ENCODE peak calls at places on chromosomes 13 and 19, in five cellular contexts. A, V, X, Y and Q are unnamed samples.

GRCh38 chr13:43061496-43062280 is 38.3 kb downstream of the DNAJC15 start:
- DNase-seq in A (no peak), V (no peak), X (no peak), Y (no peak), Q (no peak)

GRCh38 chr13:111119966-111120365 is 4.9 kb downstream of the ARHGEF7 start:
- DNase-seq in A (no peak), V (no peak), X (no peak), Y (no peak), Q (no peak)

GRCh38 chr13:21676611-21677021 is 5.7 kb downstream of the FGF9 start:
- DNase-seq in A (peak), V (no peak), X (no peak), Y (peak), Q (no peak)

GRCh38 chr19:411723-412355 is 2.9 kb upstream of the C2CD4C start:
- DNase-seq in A (no peak), V (no peak), X (no peak), Y (no peak), Q (no peak)

GRCh38 chr19:11767633-11768133 is 883 bp downstream of the ZNF441 start:
- DNase-seq in A (peak), V (peak), X (no peak), Y (peak), Q (no peak)

GRCh38 chr13:109764474-109765292 is 21.7 kb downstream of the IRS2 start:
- DNase-seq in A (no peak), V (peak), X (no peak), Y (peak), Q (no peak)

GRCh38 chr13:74037762-74038161 is 96.4 kb downstream of the KLF12 start:
- DNase-seq in A (no peak), V (no peak), X (no peak), Y (no peak), Q (no peak)

GRCh38 chr13:85710545-85710944 is 88.7 kb downstream of the SLITRK6 start:
- DNase-seq in A (no peak), V (no peak), X (no peak), Y (no peak), Q (no peak)

GRCh38 chr13:20392530-20392929 is 133.1 kb downstream of the CRYL1 start:
- DNase-seq in A (no peak), V (no peak), X (no peak), Y (no peak), Q (no peak)

GRCh38 chr13:95920485-95920884 is 132.7 kb downstream of the UGGT2 start:
- DNase-seq in A (no peak), V (no peak), X (no peak), Y (no peak), Q (no peak)

GRCh38 chr19:56538761-56539263 is at the start of gene ZFP28:
- DNase-seq in A (no peak), V (peak), X (no peak), Y (peak), Q (no peak)

GRCh38 chr13:48489666-48490065 is 43.2 kb downstream of the RCBTB2 start:
- DNase-seq in A (no peak), V (no peak), X (no peak), Y (no peak), Q (no peak)

GRCh38 chr19:7333198-7334118 is 15.3 kb upstream of the ARHGEF18 start:
- DNase-seq in A (no peak), V (no peak), X (no peak), Y (no peak), Q (no peak)

GRCh38 chr13:32669030-32669646 is 82.9 kb downstream of the PDS5B start:
- DNase-seq in A (peak), V (peak), X (peak), Y (peak), Q (peak)

GRCh38 chr19:7515471-7516226 is at the start of gene ZNF358:
- DNase-seq in A (peak), V (peak), X (peak), Y (peak), Q (no peak)

GRCh38 chr19:46393456-46394397 is 19.6 kb downstream of the CCDC8 start:
- DNase-seq in A (no peak), V (no peak), X (no peak), Y (no peak), Q (no peak)

GRCh38 chr19:2149980-2150793 is 1.2 kb downstream of the AP3D1 start:
- DNase-seq in A (no peak), V (peak), X (no peak), Y (no peak), Q (no peak)

GRCh38 chr19:33273065-33273736 is 29.1 kb downstream of the CEBPA start:
- DNase-seq in A (no peak), V (no peak), X (no peak), Y (no peak), Q (no peak)

GRCh38 chr19:39223703-39224279 is 19.7 kb upstream of the SYCN start:
- DNase-seq in A (no peak), V (peak), X (no peak), Y (peak), Q (no peak)

GRCh38 chr13:113950451-113951245 is 23.2 kb downstream of the C13orf46 start:
- DNase-seq in A (no peak), V (no peak), X (no peak), Y (no peak), Q (no peak)

GRCh38 chr19:43759515-43759914 is 4.8 kb upstream of the SMG9 start:
- DNase-seq in A (peak), V (peak), X (no peak), Y (no peak), Q (no peak)